ENCODE peak calls at places on chromosomes 12 and 14, in ten cellular contexts. D, P, W, N, F, S, E, U, K and B are unnamed samples.

GRCh38 chr12:122834921-122835692 is at the start of gene HIP1R:
- DNase-seq in U (peak), S (no peak), N (peak), F (no peak), K (peak), E (peak), P (no peak), D (no peak), W (no peak), B (no peak)

GRCh38 chr12:66129934-66130266 is 650 bp downstream of the LLPH start:
- DNase-seq in F (peak), S (no peak), D (no peak), E (no peak), P (no peak), K (no peak), U (no peak), W (no peak), N (no peak), B (no peak)

GRCh38 chr12:91001306-91001705 is 3.5 kb downstream of the EPYC start:
- DNase-seq in F (no peak), K (no peak), P (no peak), W (no peak), D (no peak), N (no peak), E (no peak), U (no peak), S (no peak), B (no peak)

GRCh38 chr12:122944588-122944987 is 21.7 kb downstream of the ABCB9 start:
- DNase-seq in P (no peak), E (no peak), N (no peak), U (no peak), S (no peak), D (no peak), W (no peak), F (peak), K (no peak), B (no peak)

GRCh38 chr12:112381421-112381897 is 772 bp downstream of the HECTD4 start:
- DNase-seq in F (no peak), S (peak), E (peak), N (peak), U (no peak), K (peak), W (peak), P (no peak), D (no peak), B (no peak)

GRCh38 chr14:75428230-75429104 is 645 bp downstream of the JDP2 start:
- DNase-seq in D (peak), K (no peak), E (peak), W (peak), F (no peak), P (no peak), U (peak), S (peak), N (no peak), B (no peak)

GRCh38 chr12:124445121-124445718 is 122.2 kb downstream of the NCOR2 start:
- DNase-seq in P (no peak), K (no peak), F (no peak), N (no peak), D (no peak), U (no peak), E (no peak), S (peak), W (peak), B (no peak)

GRCh38 chr12:64459388-64460024 is 7.6 kb downstream of the TBK1 start:
- DNase-seq in E (peak), S (no peak), U (no peak), P (no peak), K (no peak), W (no peak), N (no peak), F (no peak), D (no peak), B (no peak)

GRCh38 chr14:59028476-59029202 is 159.8 kb upstream of the DAAM1 start:
- DNase-seq in W (peak), F (peak), K (peak), U (peak), D (no peak), S (peak), E (peak), N (peak), P (no peak), B (peak)

GRCh38 chr12:71223139-71223538 is 65.3 kb upstream of the TSPAN8 start:
- DNase-seq in P (no peak), D (no peak), K (no peak), E (no peak), N (no peak), U (no peak), W (no peak), F (peak), S (no peak), B (no peak)

GRCh38 chr14:30569216-30569902 is 10.4 kb downstream of the G2E3 start:
- DNase-seq in S (no peak), W (no peak), D (no peak), E (no peak), F (peak), N (no peak), K (no peak), U (no peak), P (no peak), B (no peak)

GRCh38 chr12:75208851-75209781 is 523 bp downstream of the KCNC2 start:
- DNase-seq in W (no peak), E (no peak), F (peak), S (peak), P (no peak), D (no peak), N (peak), K (peak), U (no peak), B (no peak)

GRCh38 chr14:34199585-34199984 is 248.7 kb upstream of the EGLN3 start:
- DNase-seq in P (no peak), N (no peak), E (no peak), U (no peak), D (no peak), K (peak), F (peak), W (no peak), S (no peak), B (no peak)

GRCh38 chr12:91874086-91874865 is 271.4 kb downstream of the BTG1 start:
- DNase-seq in N (no peak), S (no peak), F (no peak), D (no peak), K (no peak), W (no peak), U (no peak), E (no peak), P (no peak), B (no peak)

GRCh38 chr12:4506870-4507269 is 31.8 kb upstream of the RAD51AP1 start:
- DNase-seq in N (peak), K (peak), W (no peak), D (no peak), E (no peak), P (no peak), F (peak), S (no peak), U (no peak), B (peak)

GRCh38 chr12:72578327-72578726 is 306.2 kb downstream of the TRHDE start:
- DNase-seq in D (no peak), W (no peak), E (no peak), F (no peak), S (no peak), N (no peak), K (no peak), U (no peak), P (no peak), B (no peak)

GRCh38 chr12:112798019-112798760 is 6.6 kb downstream of the RPH3A start:
- DNase-seq in U (no peak), D (no peak), W (no peak), F (no peak), E (no peak), N (no peak), K (no peak), S (no peak), P (no peak), B (no peak)

GRCh38 chr12:84874125-84874824 is 38.3 kb downstream of the SLC6A15 start:
- DNase-seq in E (peak), D (no peak), N (no peak), K (no peak), U (peak), F (peak), P (no peak), W (no peak), S (no peak), B (peak)

GRCh38 chr14:55285048-55285652 is 13.9 kb downstream of the FBXO34 start:
- DNase-seq in F (peak), E (no peak), D (no peak), S (no peak), K (no peak), N (no peak), P (no peak), U (no peak), W (no peak), B (no peak)

GRCh38 chr12:104063712-104064030 is 660 bp upstream of the HCFC2 start:
- DNase-seq in E (no peak), F (peak), S (no peak), P (no peak), W (no peak), N (no peak), D (no peak), K (peak), U (peak), B (no peak)

GRCh38 chr12:123671876-123672275 is 963 bp downstream of the TCTN2 start:
- DNase-seq in E (no peak), K (no peak), S (no peak), U (no peak), W (no peak), D (no peak), P (no peak), N (no peak), F (peak), B (no peak)

GRCh38 chr12:32273063-32273521 is 126.3 kb upstream of the FGD4 start:
- DNase-seq in D (no peak), E (no peak), N (no peak), F (no peak), U (no peak), W (no peak), P (no peak), K (no peak), S (no peak), B (peak)

GRCh38 chr12:80937391-80938238 is at the start of gene LIN7A:
- DNase-seq in U (no peak), W (peak), S (peak), F (no peak), P (no peak), K (no peak), D (peak), E (no peak), N (no peak), B (no peak)

GRCh38 chr12:31386364-31386777 is 60.4 kb upstream of the SINHCAF start:
- DNase-seq in S (peak), F (no peak), P (no peak), U (no peak), E (no peak), D (no peak), K (no peak), N (no peak), W (no peak), B (no peak)